ENCODE peak calls at places on chromosomes 11 and 22, in ten cellular contexts. P is stomach, N is transverse colon, W is ovary, Y is H1, S is suprapubic skin, G is esophagus muscularis mucosa, J is SK-N-SH, U is sigmoid colon, L is K562. C is an unnamed sample. For H3K27me3, the result is how much of the 10 kb centered on the place peaks cover.

GRCh38 chr11:125448136-125448535 is 47.9 kb downstream of the FEZ1 start:
- DNase-seq in J (no peak), N (no peak), S (no peak), Y (no peak), L (no peak), W (no peak), P (no peak), U (peak), G (no peak), C (no peak)

GRCh38 chr11:18709414-18709813 is 10.8 kb downstream of the TMEM86A start:
- DNase-seq in W (no peak), S (peak), L (no peak), U (no peak), N (no peak), Y (no peak), G (no peak), P (no peak), J (no peak), C (no peak)

GRCh38 chr11:64878223-64878493 is 263 bp downstream of the EHD1 start:
- DNase-seq in L (no peak), S (no peak), Y (no peak), N (no peak), U (no peak), P (no peak), J (no peak), G (no peak), W (no peak), C (no peak)

GRCh38 chr11:128323381-128323780 is 264.0 kb downstream of the ETS1 start:
- DNase-seq in G (peak), S (no peak), P (no peak), W (no peak), J (no peak), U (no peak), Y (no peak), L (no peak), N (peak), C (no peak)

GRCh38 chr22:24230911-24231656 is 13.8 kb downstream of the GGT5 start:
- DNase-seq in U (peak), N (peak), P (peak), J (peak), G (no peak), Y (peak), W (no peak), L (peak), S (no peak), C (no peak)

GRCh38 chr11:7826316-7826715 is 29.6 kb upstream of the OR5P2 start:
- DNase-seq in L (no peak), G (no peak), P (no peak), N (no peak), U (no peak), W (no peak), S (no peak), Y (no peak), J (no peak), C (no peak)

GRCh38 chr11:45391168-45391850 is 105.2 kb upstream of the SYT13 start:
- DNase-seq in G (no peak), P (no peak), L (no peak), S (no peak), N (no peak), W (no peak), Y (no peak), U (peak), J (no peak), C (no peak)

GRCh38 chr22:50189184-50189848 is 3.6 kb downstream of the TRABD start:
- DNase-seq in W (no peak), J (no peak), S (no peak), N (peak), L (peak), U (no peak), P (peak), G (no peak), Y (no peak), C (no peak)

GRCh38 chr11:123313261-123313660 is 116.8 kb upstream of the GRAMD1B start:
- DNase-seq in S (no peak), Y (no peak), L (no peak), P (no peak), W (no peak), G (no peak), U (no peak), J (no peak), N (no peak), C (no peak)

GRCh38 chr11:77411238-77411637 is 62.7 kb downstream of the PAK1 start:
- DNase-seq in L (no peak), J (no peak), Y (no peak), P (no peak), S (peak), N (peak), U (peak), W (peak), G (no peak), C (no peak)

GRCh38 chr11:129728571-129728970 is 87.1 kb upstream of the TMEM45B start:
- DNase-seq in Y (no peak), L (no peak), J (no peak), W (no peak), P (peak), S (no peak), U (no peak), G (no peak), N (no peak), C (no peak)

DNA sequence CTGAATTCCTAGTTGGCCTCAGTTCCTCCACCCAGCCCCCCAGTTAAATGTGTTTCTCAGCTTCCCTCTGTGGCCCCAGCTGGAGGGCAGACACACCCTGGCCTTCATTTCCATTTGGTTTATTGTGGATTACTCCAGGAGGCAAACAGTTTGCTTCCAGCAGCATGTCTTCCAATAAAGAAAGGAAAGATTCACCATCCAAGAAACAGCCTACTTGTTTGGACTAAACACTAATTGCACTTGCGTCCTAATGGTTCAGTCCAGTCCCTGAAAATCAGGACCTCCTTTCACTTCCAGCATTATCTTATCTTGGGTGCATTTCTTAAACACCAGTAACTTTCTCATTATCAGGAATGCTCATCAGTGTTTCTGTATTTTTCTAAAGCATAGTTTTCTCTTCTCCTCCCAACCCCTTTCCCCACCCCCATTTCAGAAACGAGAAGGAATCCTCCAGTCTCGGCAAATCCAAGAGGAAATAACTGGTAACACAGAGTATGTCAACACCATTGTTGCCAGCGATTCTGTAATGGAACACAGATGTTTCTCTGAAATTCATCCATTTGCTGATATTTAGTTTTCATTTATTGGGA is 130.9 kb downstream of the PARVA start:
- DNase-seq in W (peak), U (no peak), L (no peak), S (no peak), J (peak), Y (no peak), G (peak), N (no peak), P (no peak), C (no peak)
- TF ChIP-seq EP300 in W (no peak), U (no peak), L (no peak), S (no peak), J (peak), Y (no peak), G (no peak), N (no peak), P (no peak), C (no peak)

DNA sequence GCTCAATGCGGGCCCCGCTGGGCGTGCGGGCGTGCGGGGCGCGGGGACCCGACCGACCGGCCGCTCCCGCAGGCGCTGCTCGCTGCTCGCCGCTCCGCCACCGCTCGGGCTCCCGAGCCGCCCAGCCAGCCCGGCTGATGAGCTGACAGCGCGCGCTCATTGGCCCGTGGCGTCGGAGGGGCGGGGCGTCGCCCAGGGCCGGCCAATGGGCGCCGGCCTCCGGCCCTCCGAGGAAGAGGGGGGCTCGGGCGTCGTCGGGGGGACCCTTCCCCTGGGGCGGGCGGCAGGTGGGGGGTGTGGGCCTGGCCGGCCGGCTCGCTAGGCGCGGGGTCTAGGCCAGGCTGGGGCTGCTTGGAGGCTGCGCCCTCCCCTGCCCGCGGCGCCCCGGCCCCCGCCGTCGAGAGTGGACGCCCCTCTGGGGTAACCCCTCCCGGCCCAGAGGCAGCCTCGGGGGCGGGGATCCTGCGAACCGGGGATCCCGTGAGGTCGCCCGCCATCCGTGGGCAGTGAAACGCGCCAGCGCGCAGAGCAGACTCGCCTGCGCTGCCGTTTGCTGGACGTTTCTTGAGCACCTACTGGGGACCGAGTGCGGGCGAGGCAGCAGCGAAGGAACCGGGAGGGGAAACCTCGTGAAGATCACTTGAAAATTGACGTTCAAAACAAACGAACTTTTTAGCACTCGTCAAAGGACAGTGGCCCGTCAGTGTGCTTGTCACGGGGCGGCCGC is at the start of gene SCUBE1:
- DNase-seq in Y (no peak), G (no peak), L (peak), S (no peak), P (peak), W (peak), N (peak), J (peak), U (no peak), C (peak)
- H3K27me3 ChIP-seq in Y (under half), G (under half), L (under half), S (half or more), P (half or more), W (under half), N (half or more), J (under half), U (half or more), C (half or more)

GRCh38 chr11:114315749-114316368 is 19.7 kb downstream of the NNMT start:
- DNase-seq in N (peak), Y (no peak), L (no peak), P (peak), W (no peak), U (no peak), S (no peak), G (peak), J (no peak), C (no peak)
- H3K27ac ChIP-seq in N (peak), Y (no peak), L (no peak), P (peak), W (no peak), U (peak), S (peak), G (no peak), J (no peak), C (peak)

DNA sequence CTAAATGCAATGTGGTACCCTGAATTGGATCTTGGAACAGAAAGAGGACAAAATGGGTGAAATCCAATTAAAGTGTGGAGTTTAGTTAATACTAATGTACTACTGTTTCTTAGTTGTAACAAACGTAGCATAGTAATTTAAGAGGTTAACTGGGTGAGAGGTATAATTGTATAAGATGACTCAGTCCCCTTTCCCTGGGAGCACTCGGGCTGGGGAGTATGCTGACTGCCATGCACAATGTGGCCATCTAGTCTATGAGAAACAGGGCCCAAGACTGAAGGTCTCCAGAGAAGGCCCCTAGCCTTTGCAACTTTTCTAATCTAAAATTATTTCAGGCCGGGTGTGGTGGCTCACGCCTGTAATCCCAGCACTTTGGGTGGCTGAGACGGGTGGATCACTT is 29.6 kb upstream of the FCHSD2 start:
- DNase-seq in J (no peak), U (peak), L (no peak), W (no peak), P (no peak), S (no peak), N (no peak), Y (no peak), G (no peak), C (no peak)
- TF ChIP-seq EP300 in J (no peak), U (no peak), L (no peak), W (no peak), P (no peak), S (no peak), N (no peak), Y (no peak), G (no peak), C (no peak)

GRCh38 chr11:116261616-116262015 is 511.2 kb downstream of the BUD13 start:
- DNase-seq in W (no peak), L (no peak), J (no peak), S (no peak), Y (no peak), G (no peak), U (no peak), P (no peak), N (no peak), C (no peak)

GRCh38 chr11:116258821-116259220 is 514.0 kb downstream of the BUD13 start:
- DNase-seq in N (no peak), G (no peak), J (no peak), Y (no peak), L (no peak), W (no peak), U (no peak), P (no peak), S (no peak), C (no peak)

GRCh38 chr11:116263770-116264169 is 509.0 kb downstream of the BUD13 start:
- DNase-seq in Y (no peak), J (no peak), W (no peak), U (no peak), N (no peak), S (no peak), P (no peak), L (no peak), G (no peak), C (no peak)

GRCh38 chr11:116263020-116263419 is 509.8 kb downstream of the BUD13 start:
- DNase-seq in W (no peak), S (no peak), N (no peak), J (no peak), G (no peak), L (no peak), U (no peak), Y (no peak), P (no peak), C (no peak)

GRCh38 chr11:116262370-116262769 is 510.4 kb downstream of the BUD13 start:
- DNase-seq in W (no peak), S (no peak), Y (no peak), U (no peak), G (no peak), J (no peak), P (no peak), L (no peak), N (no peak), C (no peak)
- H3K27me3 ChIP-seq in W (under half), S (under half), Y (under half), U (under half), G (under half), J (under half), P (half or more), L (under half), N (under half), C (under half)

C was measured in tibial nerve.